ENCODE peak calls at places on chromosomes 2 and 18, in five cellular contexts. T, J, Q, U and C are unnamed samples. For H3K27me3 and H3K4me1, the result is how much of the 10 kb centered on the place peaks cover.

GRCh38 chr2:161369311-161369710 is 46.8 kb upstream of the TBR1 start:
- DNase-seq in T (no peak), J (no peak), Q (no peak), U (no peak), C (no peak)

GRCh38 chr2:216758431-216759155 is 63.2 kb upstream of the IGFBP5 start:
- DNase-seq in T (no peak), J (no peak), Q (no peak), U (no peak), C (no peak)

GRCh38 chr2:235601960-235602704 is 108.3 kb downstream of the AGAP1 start:
- DNase-seq in T (no peak), J (no peak), Q (no peak), U (no peak), C (no peak)

GRCh38 chr2:168030862-168031624 is 216.4 kb downstream of the STK39 start:
- DNase-seq in T (peak), J (no peak), Q (no peak), U (no peak), C (no peak)

GRCh38 chr2:43950383-43951008 is 45.3 kb downstream of the LRPPRC start:
- DNase-seq in T (peak), J (no peak), Q (peak), U (no peak), C (no peak)

GRCh38 chr2:237170017-237170416 is 84.3 kb downstream of the COPS8 start:
- DNase-seq in T (no peak), J (no peak), Q (no peak), U (no peak), C (no peak)

GRCh38 chr2:68558576-68558975 is 84.8 kb upstream of the PROKR1 start:
- DNase-seq in T (no peak), J (no peak), Q (no peak), U (no peak), C (no peak)

GRCh38 chr2:166727105-166727504 is 161.2 kb upstream of the XIRP2 start:
- DNase-seq in T (no peak), J (no peak), Q (no peak), U (no peak), C (no peak)

GRCh38 chr2:174951746-174952145 is 53.4 kb downstream of the CHN1 start:
- DNase-seq in T (peak), J (no peak), Q (no peak), U (no peak), C (no peak)

GRCh38 chr18:12579775-12580174 is 78.1 kb downstream of the SPIRE1 start:
- DNase-seq in T (no peak), J (no peak), Q (no peak), U (no peak), C (no peak)

GRCh38 chr18:12657849-12658829 is at the start of gene SPIRE1:
- DNase-seq in T (peak), J (peak), Q (no peak), U (peak), C (peak)

GRCh38 chr2:225512873-225513580 is 113.5 kb downstream of the NYAP2 start:
- DNase-seq in T (peak), J (no peak), Q (no peak), U (no peak), C (no peak)

GRCh38 chr2:181106789-181107418 is 126.5 kb downstream of the UBE2E3 start:
- DNase-seq in T (peak), J (no peak), Q (no peak), U (no peak), C (no peak)

GRCh38 chr2:154697422-154698237 is 865 bp upstream of the KCNJ3 start:
- DNase-seq in T (peak), J (no peak), Q (no peak), U (no peak), C (peak)

GRCh38 chr2:170648037-170648436 is 67.1 kb upstream of the SP5 start:
- DNase-seq in T (no peak), J (no peak), Q (no peak), U (no peak), C (no peak)

GRCh38 chr2:161994766-161995165 is 79.2 kb downstream of the DPP4 start:
- DNase-seq in T (no peak), J (no peak), Q (peak), U (no peak), C (no peak)

GRCh38 chr2:178807227-178808008 is at the start of gene TTN:
- DNase-seq in T (no peak), J (no peak), Q (no peak), U (no peak), C (peak)

GRCh38 chr2:61288070-61288841 is 126.3 kb downstream of the C2orf74 start:
- DNase-seq in T (peak), J (no peak), Q (no peak), U (no peak), C (no peak)

GRCh38 chr2:133959066-133959465 is 294.8 kb upstream of the MGAT5 start:
- DNase-seq in T (no peak), J (no peak), Q (no peak), U (no peak), C (no peak)

GRCh38 chr2:94994914-94995236 is 30.6 kb upstream of the MAL start:
- DNase-seq in T (no peak), J (no peak), Q (no peak), U (no peak), C (no peak)
- H3K27me3 ChIP-seq in T (under half), J (under half), Q (under half), U (under half), C (under half)

DNA sequence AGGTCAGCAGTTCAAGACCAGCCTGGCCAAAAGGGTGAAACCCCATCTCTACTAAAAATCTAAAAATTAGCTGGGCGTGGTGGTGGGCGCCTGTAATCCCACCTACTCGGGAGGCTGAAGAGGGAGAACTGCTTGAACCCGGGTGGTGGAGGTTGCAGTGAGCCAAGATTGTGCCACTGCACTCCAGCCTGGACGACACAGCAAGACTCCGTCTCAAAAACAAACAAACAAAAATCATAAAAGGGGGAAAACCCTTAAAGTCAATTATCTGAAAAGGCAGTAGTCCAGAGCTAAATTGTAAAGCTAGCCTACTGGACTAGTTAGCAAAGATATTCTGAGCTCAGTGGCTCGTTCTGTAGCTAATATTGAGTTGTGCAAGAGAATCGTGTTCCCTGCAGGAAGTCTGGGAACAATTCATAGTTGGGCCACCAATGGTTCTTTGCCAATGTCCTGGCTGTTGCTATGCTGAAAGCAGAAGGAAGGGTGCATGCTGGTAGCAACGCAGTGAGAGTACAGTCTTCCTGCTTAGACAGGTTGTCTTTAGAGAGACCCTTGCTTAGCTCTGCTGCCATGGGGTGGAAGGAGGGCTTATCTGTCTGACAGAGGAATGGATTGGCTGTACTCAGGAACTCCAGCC is 4.3 kb downstream of the TGOLN2 start:
- DNase-seq in T (no peak), J (no peak), Q (no peak), U (no peak), C (no peak)
- H3K4me1 ChIP-seq in T (under half), J (half or more), Q (half or more), U (under half), C (under half)

DNA sequence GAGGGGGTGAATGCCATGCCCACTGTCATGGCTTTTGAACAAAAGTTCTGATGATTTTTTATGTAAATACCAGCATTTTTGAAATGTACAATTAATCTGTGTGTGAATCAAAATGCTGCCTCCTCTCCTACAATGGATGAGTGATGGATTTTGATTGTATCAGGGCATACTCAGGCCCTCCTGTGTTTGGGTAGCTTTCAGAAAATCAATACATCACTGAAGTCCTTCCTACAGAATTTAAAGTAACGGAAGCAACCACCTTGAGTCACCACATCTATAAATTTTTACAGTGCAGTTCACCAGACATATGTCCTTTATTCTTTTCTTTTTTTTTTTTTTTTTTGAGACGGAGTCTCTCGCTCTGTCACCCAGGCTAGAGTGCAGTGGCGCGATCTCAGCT is 867.3 kb downstream of the EPHA4 start:
- DNase-seq in T (no peak), J (no peak), Q (no peak), U (no peak), C (no peak)
- H3K4me3 ChIP-seq in T (no peak), J (no peak), Q (no peak), U (no peak), C (no peak)

GRCh38 chr2:218878486-218878885 is 2.2 kb upstream of the WNT10A start:
- DNase-seq in T (no peak), J (no peak), Q (no peak), U (no peak), C (no peak)

GRCh38 chr2:218876562-218877219 is 4.0 kb upstream of the WNT10A start:
- DNase-seq in T (peak), J (no peak), Q (peak), U (no peak), C (peak)

GRCh38 chr2:218877891-218878290 is 2.8 kb upstream of the WNT10A start:
- DNase-seq in T (no peak), J (no peak), Q (no peak), U (no peak), C (no peak)

GRCh38 chr2:218875692-218876246 is 4.9 kb upstream of the WNT10A start:
- DNase-seq in T (no peak), J (no peak), Q (no peak), U (no peak), C (no peak)

DNA sequence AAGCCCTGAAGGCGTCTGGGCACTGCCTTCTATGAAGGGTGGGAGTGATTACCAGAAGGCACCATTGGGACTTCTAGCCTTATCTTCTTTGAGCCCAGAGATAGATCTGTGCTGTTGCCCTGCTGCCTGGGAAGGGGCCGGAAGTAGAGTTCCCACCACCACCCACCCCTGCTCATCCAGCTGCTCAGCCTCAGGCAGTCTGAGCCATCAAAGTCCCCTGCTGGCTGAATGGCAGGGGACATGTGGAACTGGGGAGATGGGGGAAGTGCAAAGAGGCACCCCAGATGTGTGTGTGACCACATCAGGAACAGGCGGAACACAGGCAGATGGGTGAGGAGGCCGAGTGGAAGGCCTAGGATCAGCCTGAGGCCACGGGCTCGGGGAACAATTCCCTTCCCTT is 3.3 kb upstream of the WNT10A start:
- DNase-seq in T (no peak), J (no peak), Q (peak), U (no peak), C (no peak)
- H3K27me3 ChIP-seq in T (half or more), J (half or more), Q (under half), U (under half), C (under half)

DNA sequence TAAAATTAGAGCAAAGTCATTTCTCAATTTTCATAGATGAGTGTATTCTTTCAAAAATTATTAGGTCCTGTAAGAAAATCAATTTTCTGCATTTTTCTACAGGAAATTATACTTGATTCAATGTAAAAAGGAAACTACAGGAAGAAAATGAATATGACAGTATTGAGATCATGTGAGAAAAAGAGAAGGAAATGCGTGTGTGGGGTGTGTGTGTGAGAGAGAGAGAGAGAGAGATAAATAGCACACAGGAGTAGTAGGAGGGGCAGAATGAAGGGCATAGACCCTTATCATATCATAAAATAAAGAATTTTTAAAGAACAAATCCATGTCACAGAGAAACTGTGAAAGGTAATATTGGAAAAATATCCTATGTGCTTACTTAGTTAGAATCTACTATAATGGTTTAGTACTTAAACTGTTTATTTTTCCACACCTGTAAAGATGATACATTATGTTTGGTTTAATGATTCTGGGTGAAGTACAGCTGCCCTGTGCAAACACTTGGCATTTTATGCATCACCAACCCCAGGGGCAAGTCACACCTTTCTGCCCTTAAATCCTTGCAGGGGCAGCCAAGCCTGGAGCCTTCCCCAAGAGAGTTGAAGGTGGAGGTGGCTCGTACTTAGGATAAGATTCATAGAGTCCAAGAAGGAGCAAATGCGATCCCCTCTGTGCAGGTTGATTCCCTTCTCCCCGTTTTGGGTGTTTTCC is 276.4 kb downstream of the TGIF1 start:
- DNase-seq in T (no peak), J (no peak), Q (no peak), U (no peak), C (no peak)
- H3K4me1 ChIP-seq in T (under half), J (under half), Q (under half), U (under half), C (under half)

DNA sequence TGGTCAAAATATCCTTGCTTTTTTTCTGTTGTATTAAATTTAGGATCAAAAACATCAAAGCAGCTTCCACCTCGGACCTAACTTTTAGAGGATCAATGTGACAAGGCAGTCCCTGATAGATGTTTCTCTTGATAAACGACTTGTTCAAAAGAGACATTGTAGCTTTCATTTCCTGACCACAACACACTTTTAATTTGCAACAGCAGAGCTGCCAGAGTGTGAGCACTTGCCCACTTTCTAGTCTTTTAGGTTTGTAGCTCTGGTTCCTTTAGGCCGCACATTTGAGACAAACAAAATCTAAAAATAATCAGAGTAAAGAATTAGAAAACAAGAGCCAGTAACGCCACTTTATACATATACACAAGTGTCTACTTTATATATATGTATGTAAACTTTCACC is 3.1 kb downstream of the FIGN start:
- DNase-seq in T (peak), J (no peak), Q (no peak), U (no peak), C (no peak)
- H3K4me3 ChIP-seq in T (peak), J (peak), Q (no peak), U (peak), C (peak)

GRCh38 chr18:31030574-31031278 is 11.8 kb downstream of the DSC3 start:
- DNase-seq in T (no peak), J (no peak), Q (no peak), U (no peak), C (no peak)
- H3K27me3 ChIP-seq in T (under half), J (under half), Q (under half), U (under half), C (under half)

DNA sequence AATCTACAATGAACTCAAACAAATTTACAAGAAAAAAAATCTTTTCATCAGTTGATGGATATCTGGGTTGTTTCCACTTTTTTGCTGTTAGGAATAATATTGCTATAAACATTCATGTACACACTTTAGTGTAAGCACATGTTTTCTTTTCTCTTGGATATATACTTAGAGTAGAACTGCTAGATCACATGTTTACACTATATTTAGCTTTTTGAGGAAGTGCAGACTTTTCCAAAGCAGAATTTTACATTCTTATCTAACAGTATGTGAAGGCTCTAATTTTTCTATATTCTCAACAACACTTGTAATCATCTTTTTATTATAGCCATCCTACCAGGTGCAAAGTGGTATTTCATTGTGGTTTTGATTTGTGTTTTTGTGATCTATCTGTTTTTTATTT is 103.6 kb upstream of the RMP24 start:
- DNase-seq in T (no peak), J (no peak), Q (no peak), U (no peak), C (no peak)
- H3K4me1 ChIP-seq in T (under half), J (under half), Q (under half), U (under half), C (under half)

GRCh38 chr2:20664431-20665260 is 2.3 kb upstream of the GDF7 start:
- DNase-seq in T (no peak), J (no peak), Q (no peak), U (no peak), C (no peak)
- H3K4me3 ChIP-seq in T (no peak), J (no peak), Q (no peak), U (no peak), C (no peak)